ENCODE peak calls at places on chromosomes 1 and 21, in seven cellular contexts. One of them, this sample, is unnamed.

GRCh38 chr1:116962976-116963639 is 38.5 kb upstream of the CD101 start:
- DNase-seq in mesenchymal stem cell: no peak
- DNase-seq in IMR-90: no peak
- DNase-seq in neuronal stem cell: no peak
- DNase-seq in H1: no peak
- DNase-seq in H9: no peak
- DNase-seq in mesendoderm: no peak
- DNase-seq in this sample: no peak

GRCh38 chr1:12654004-12654567 is 10.2 kb downstream of the AADACL4 start:
- DNase-seq in mesenchymal stem cell: no peak
- DNase-seq in IMR-90: peak
- DNase-seq in neuronal stem cell: no peak
- DNase-seq in H1: no peak
- DNase-seq in H9: no peak
- DNase-seq in mesendoderm: no peak
- DNase-seq in this sample: no peak

GRCh38 chr21:37758997-37759396 is 157.3 kb downstream of the KCNJ6 start:
- DNase-seq in mesenchymal stem cell: peak
- DNase-seq in IMR-90: peak
- DNase-seq in neuronal stem cell: peak
- DNase-seq in H1: peak
- DNase-seq in H9: peak
- DNase-seq in mesendoderm: peak
- DNase-seq in this sample: peak

GRCh38 chr21:41643246-41643966 is 123.4 kb downstream of the RIPK4 start:
- DNase-seq in mesenchymal stem cell: no peak
- DNase-seq in IMR-90: no peak
- DNase-seq in neuronal stem cell: no peak
- DNase-seq in H1: no peak
- DNase-seq in H9: no peak
- DNase-seq in mesendoderm: no peak
- DNase-seq in this sample: no peak

GRCh38 chr21:38486221-38486620 is 12.1 kb downstream of the ERG start:
- DNase-seq in mesenchymal stem cell: peak
- DNase-seq in IMR-90: peak
- DNase-seq in neuronal stem cell: no peak
- DNase-seq in H1: no peak
- DNase-seq in H9: no peak
- DNase-seq in mesendoderm: no peak
- DNase-seq in this sample: peak

GRCh38 chr1:215022204-215022603 is 60.3 kb upstream of the KCNK2 start:
- DNase-seq in mesenchymal stem cell: no peak
- DNase-seq in IMR-90: peak
- DNase-seq in neuronal stem cell: no peak
- DNase-seq in H1: no peak
- DNase-seq in H9: no peak
- DNase-seq in mesendoderm: no peak
- DNase-seq in this sample: no peak

GRCh38 chr1:44484155-44484688 is 79.2 kb downstream of the RNF220 start:
- DNase-seq in mesenchymal stem cell: peak
- DNase-seq in IMR-90: no peak
- DNase-seq in neuronal stem cell: no peak
- DNase-seq in H1: peak
- DNase-seq in H9: peak
- DNase-seq in mesendoderm: peak
- DNase-seq in this sample: peak

GRCh38 chr1:61244114-61244513 is 161.8 kb downstream of the NFIA start:
- DNase-seq in mesenchymal stem cell: peak
- DNase-seq in IMR-90: peak
- DNase-seq in neuronal stem cell: no peak
- DNase-seq in H1: no peak
- DNase-seq in H9: no peak
- DNase-seq in mesendoderm: no peak
- DNase-seq in this sample: no peak

GRCh38 chr1:10865518-10866313 is 69.3 kb upstream of the CASZ1 start:
- DNase-seq in mesenchymal stem cell: no peak
- DNase-seq in IMR-90: no peak
- DNase-seq in neuronal stem cell: no peak
- DNase-seq in H1: no peak
- DNase-seq in H9: no peak
- DNase-seq in mesendoderm: no peak
- DNase-seq in this sample: no peak

GRCh38 chr1:189432761-189433160 is 1044.9 kb downstream of the BRINP3 start:
- DNase-seq in mesenchymal stem cell: no peak
- DNase-seq in IMR-90: peak
- DNase-seq in neuronal stem cell: no peak
- DNase-seq in H1: no peak
- DNase-seq in H9: no peak
- DNase-seq in mesendoderm: no peak
- DNase-seq in this sample: no peak

GRCh38 chr1:67213164-67213563 is 46.9 kb downstream of the IL23R start:
- DNase-seq in mesenchymal stem cell: peak
- DNase-seq in IMR-90: peak
- DNase-seq in neuronal stem cell: peak
- DNase-seq in H1: no peak
- DNase-seq in H9: peak
- DNase-seq in mesendoderm: peak
- DNase-seq in this sample: peak

DNA sequence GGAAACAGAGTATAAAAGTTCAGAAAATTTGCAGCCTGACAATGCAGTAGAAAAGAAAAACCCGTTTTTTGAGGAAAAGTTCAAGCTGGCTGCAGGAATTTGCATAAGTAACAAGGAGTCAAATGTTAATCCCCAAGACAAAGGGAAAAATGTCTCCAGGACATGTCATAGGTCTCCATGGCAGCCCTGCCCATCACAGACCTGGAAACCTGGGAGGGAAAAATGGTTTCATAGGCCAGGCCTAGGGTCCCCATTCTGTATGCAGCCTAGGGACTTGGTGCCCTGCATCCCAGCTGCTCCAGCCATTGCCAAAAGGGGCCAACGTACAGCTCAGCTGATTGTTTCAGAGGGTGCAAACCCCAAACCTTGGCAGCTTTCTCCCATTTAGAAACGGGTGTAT is 3.6 kb upstream of the KCNT2 start:
- DNase-seq in mesenchymal stem cell: no peak
- DNase-seq in IMR-90: no peak
- DNase-seq in neuronal stem cell: no peak
- DNase-seq in H1: no peak
- DNase-seq in H9: peak
- DNase-seq in mesendoderm: peak
- DNase-seq in this sample: no peak
- H3K23ac ChIP-seq in mesenchymal stem cell: no peak
- H3K23ac ChIP-seq in IMR-90: no peak
- H3K23ac ChIP-seq in neuronal stem cell: no peak
- H3K23ac ChIP-seq in H1: no peak
- H3K23ac ChIP-seq in H9: no peak
- H3K23ac ChIP-seq in mesendoderm: no peak
- H3K23ac ChIP-seq in this sample: no peak

DNA sequence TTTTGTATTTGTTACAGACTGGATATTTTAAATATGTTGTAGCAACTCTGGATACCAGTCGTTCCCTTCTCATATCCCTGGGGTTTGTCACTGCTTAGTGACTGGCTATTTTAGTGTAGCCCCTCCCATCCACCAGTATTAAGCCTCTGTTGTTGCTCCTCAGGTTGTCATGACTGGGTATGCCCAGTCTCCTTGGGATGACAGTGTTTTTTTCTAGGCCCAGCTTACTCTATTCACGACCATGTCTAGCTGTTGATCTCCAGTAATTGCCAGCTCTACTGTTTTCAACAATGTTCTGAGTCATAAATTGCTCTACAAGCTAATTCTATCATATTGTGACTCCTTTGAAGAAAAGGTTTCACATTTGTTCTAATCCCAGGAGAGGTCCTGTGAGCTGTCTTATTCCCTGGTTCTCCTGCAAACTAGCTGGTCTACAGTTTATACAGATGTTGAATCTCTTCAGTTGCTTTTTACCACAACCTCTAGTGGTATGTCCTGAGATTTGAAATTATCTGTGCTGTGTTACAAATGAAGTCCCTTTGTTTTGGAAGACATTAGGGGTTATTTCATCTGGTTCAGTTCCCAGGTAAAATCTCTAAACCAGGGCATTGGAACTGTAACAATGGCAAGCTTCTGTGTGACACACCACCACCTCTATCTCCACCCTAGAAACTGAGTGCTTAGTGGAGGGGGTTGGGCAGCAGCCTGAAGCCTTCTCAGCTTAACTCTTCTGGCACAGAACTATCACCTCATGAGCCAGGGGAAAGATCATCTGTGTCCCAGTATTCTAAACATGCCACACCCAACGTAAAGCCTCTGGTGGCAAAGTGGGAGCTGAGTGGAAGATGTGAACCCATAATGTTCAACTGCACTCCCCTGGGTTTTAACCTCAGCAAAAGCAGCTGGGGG is 124.6 kb downstream of the TRIM33 start:
- DNase-seq in mesenchymal stem cell: no peak
- DNase-seq in IMR-90: no peak
- DNase-seq in neuronal stem cell: no peak
- DNase-seq in H1: no peak
- DNase-seq in H9: no peak
- DNase-seq in mesendoderm: peak
- DNase-seq in this sample: peak
- H3K23ac ChIP-seq in mesenchymal stem cell: no peak
- H3K23ac ChIP-seq in IMR-90: no peak
- H3K23ac ChIP-seq in neuronal stem cell: no peak
- H3K23ac ChIP-seq in H1: no peak
- H3K23ac ChIP-seq in H9: no peak
- H3K23ac ChIP-seq in mesendoderm: no peak
- H3K23ac ChIP-seq in this sample: peak

GRCh38 chr1:84214115-84214956 is 70.3 kb downstream of the PRKACB start:
- DNase-seq in mesenchymal stem cell: no peak
- DNase-seq in IMR-90: no peak
- DNase-seq in neuronal stem cell: no peak
- DNase-seq in H1: no peak
- DNase-seq in H9: no peak
- DNase-seq in mesendoderm: no peak
- DNase-seq in this sample: no peak
- H3K23ac ChIP-seq in mesenchymal stem cell: no peak
- H3K23ac ChIP-seq in IMR-90: no peak
- H3K23ac ChIP-seq in neuronal stem cell: no peak
- H3K23ac ChIP-seq in H1: no peak
- H3K23ac ChIP-seq in H9: no peak
- H3K23ac ChIP-seq in mesendoderm: no peak
- H3K23ac ChIP-seq in this sample: no peak

DNA sequence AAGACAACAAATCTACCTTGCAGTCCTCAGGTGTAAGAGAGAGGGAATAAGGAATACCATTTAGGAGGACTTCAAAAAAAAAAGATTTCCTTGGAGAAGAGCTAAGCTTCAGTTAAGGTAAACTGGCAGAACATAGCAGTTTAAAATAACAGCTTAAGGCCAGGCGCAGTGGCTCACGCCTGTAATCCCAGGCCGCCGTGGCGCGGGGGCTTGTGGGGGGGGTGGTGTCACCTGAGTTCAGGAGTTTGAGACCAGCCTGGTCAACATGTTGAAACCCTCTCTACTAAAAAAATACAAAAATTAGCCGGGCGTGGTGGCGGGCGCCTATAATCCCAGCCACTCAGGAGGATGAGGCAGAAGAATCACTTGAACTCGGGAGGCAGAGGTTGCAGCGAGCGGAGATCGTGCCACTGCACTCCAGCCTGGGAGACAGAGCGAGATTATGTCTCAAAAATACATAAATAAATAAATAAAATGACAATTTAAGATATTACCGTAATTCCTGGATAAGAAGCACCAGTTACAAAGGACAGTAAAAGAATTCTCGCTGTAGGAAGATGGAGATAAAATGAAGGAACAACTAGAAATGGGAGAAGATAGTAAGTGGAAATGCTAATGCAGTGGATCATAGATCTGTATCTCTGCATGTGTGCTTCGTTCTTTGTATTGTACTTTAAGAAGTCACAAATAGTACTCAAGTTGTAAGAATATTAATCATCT is 1140.2 kb downstream of the NCAM2 start:
- DNase-seq in mesenchymal stem cell: no peak
- DNase-seq in IMR-90: no peak
- DNase-seq in neuronal stem cell: no peak
- DNase-seq in H1: no peak
- DNase-seq in H9: no peak
- DNase-seq in mesendoderm: no peak
- DNase-seq in this sample: no peak
- H3K23ac ChIP-seq in mesenchymal stem cell: no peak
- H3K23ac ChIP-seq in IMR-90: no peak
- H3K23ac ChIP-seq in neuronal stem cell: no peak
- H3K23ac ChIP-seq in H1: no peak
- H3K23ac ChIP-seq in H9: no peak
- H3K23ac ChIP-seq in mesendoderm: no peak
- H3K23ac ChIP-seq in this sample: no peak

DNA sequence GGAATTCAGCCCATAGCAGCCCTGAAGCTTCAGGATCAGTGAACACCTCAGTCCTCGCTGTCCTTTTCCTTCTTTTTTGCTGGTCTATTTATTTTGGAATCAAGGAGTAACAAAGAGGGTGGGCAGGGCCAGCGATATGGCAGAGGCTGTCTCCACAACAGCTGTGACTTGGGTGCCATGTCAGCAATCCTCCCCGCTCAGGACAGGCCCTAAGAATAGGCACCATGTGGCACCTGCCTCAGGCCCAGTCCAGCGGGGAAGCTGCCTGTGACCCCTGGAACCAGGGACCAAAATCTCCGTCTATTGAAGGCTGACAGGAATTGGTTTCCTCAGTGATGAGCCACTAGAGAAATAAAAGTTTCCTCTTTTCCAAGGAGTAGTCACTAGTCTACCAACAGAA is 58.6 kb upstream of the TNR start:
- DNase-seq in mesenchymal stem cell: no peak
- DNase-seq in IMR-90: no peak
- DNase-seq in neuronal stem cell: no peak
- DNase-seq in H1: no peak
- DNase-seq in H9: no peak
- DNase-seq in mesendoderm: no peak
- DNase-seq in this sample: no peak
- H3K23ac ChIP-seq in mesenchymal stem cell: no peak
- H3K23ac ChIP-seq in IMR-90: no peak
- H3K23ac ChIP-seq in neuronal stem cell: no peak
- H3K23ac ChIP-seq in H1: no peak
- H3K23ac ChIP-seq in H9: no peak
- H3K23ac ChIP-seq in mesendoderm: no peak
- H3K23ac ChIP-seq in this sample: no peak

GRCh38 chr21:22813201-22813600 is 1815.0 kb downstream of the NCAM2 start:
- DNase-seq in mesenchymal stem cell: no peak
- DNase-seq in IMR-90: no peak
- DNase-seq in neuronal stem cell: no peak
- DNase-seq in H1: no peak
- DNase-seq in H9: no peak
- DNase-seq in mesendoderm: no peak
- DNase-seq in this sample: no peak
- H3K23ac ChIP-seq in mesenchymal stem cell: no peak
- H3K23ac ChIP-seq in IMR-90: no peak
- H3K23ac ChIP-seq in neuronal stem cell: no peak
- H3K23ac ChIP-seq in H1: no peak
- H3K23ac ChIP-seq in H9: no peak
- H3K23ac ChIP-seq in mesendoderm: no peak
- H3K23ac ChIP-seq in this sample: no peak

This sample was measured in trophoblast cell.